ENCODE peak calls at places on chromosomes 13 and 19, in six cellular contexts. E is COR-L47, H is BJ, T is cardiac fibroblast, Y is fibroblast of lung, P is Right ventricle myocardium inferior. L is an unnamed sample.

GRCh38 chr19:34962281-34962944 is 1.6 kb downstream of the ZNF792 start:
- DNase-seq in E (no peak), H (no peak), T (no peak), Y (no peak), P (no peak), L (no peak)

GRCh38 chr13:76004411-76004810 is 368.3 kb downstream of the LMO7 start:
- DNase-seq in E (no peak), H (no peak), T (peak; percentile 57), Y (peak; percentile 43), P (no peak), L (no peak)

GRCh38 chr19:1429750-1430149 is 8.4 kb upstream of the RPS15 start:
- DNase-seq in E (no peak), H (no peak), T (no peak), Y (no peak), P (no peak), L (no peak)

GRCh38 chr13:30572859-30573275 is 44.9 kb upstream of the USPL1 start:
- DNase-seq in E (no peak), H (no peak), T (peak; percentile 72), Y (peak; percentile 69), P (no peak), L (no peak)

GRCh38 chr13:77828815-77829214 is 89.8 kb downstream of the EDNRB start:
- DNase-seq in E (no peak), H (no peak), T (no peak), Y (no peak), P (no peak), L (peak; percentile 17)

GRCh38 chr13:75541287-75541686 is 3.6 kb upstream of the COMMD6 start:
- DNase-seq in E (no peak), H (no peak), T (peak; percentile 25), Y (no peak), P (no peak), L (no peak)

GRCh38 chr13:42279080-42279479 is 7.1 kb downstream of the AKAP11 start:
- DNase-seq in E (no peak), H (no peak), T (no peak), Y (peak; percentile 49), P (peak; percentile 35), L (no peak)

GRCh38 chr19:33301011-33301899 is 1.1 kb downstream of the CEBPA start:
- DNase-seq in E (no peak), H (no peak), T (peak; percentile 9), Y (no peak), P (no peak), L (no peak)

L was measured in NCI-H1105 treated with DMSO at 0.1 percent for 48 hours.